ENCODE peak calls at places on chromosomes 5 and 9, in seven cellular contexts. One of them, this sample, is unnamed.

GRCh38 chr5:133298447-133298846 is 246.6 kb downstream of the HSPA4 start:
- DNase-seq in bronchial epithelial cell: no peak
- DNase-seq in cardiac fibroblast: no peak
- DNase-seq in CD8-positive, alpha-beta T cell: peak
- DNase-seq in Caco-2: no peak
- DNase-seq in brain microvascular endothelial cell: no peak
- DNase-seq in kidney epithelial cell: no peak
- DNase-seq in this sample: no peak

GRCh38 chr5:63233906-63234305 is 655.3 kb downstream of the LRRC70 start:
- DNase-seq in bronchial epithelial cell: no peak
- DNase-seq in cardiac fibroblast: peak
- DNase-seq in CD8-positive, alpha-beta T cell: no peak
- DNase-seq in Caco-2: no peak
- DNase-seq in brain microvascular endothelial cell: no peak
- DNase-seq in kidney epithelial cell: no peak
- DNase-seq in this sample: no peak

GRCh38 chr5:112779531-112779930 is 41.8 kb downstream of the APC start:
- DNase-seq in bronchial epithelial cell: peak
- DNase-seq in cardiac fibroblast: peak
- DNase-seq in CD8-positive, alpha-beta T cell: no peak
- DNase-seq in Caco-2: no peak
- DNase-seq in brain microvascular endothelial cell: no peak
- DNase-seq in kidney epithelial cell: no peak
- DNase-seq in this sample: no peak

GRCh38 chr5:84378420-84378819 is 6.3 kb downstream of the EDIL3 start:
- DNase-seq in bronchial epithelial cell: no peak
- DNase-seq in cardiac fibroblast: peak
- DNase-seq in CD8-positive, alpha-beta T cell: no peak
- DNase-seq in Caco-2: no peak
- DNase-seq in brain microvascular endothelial cell: peak
- DNase-seq in kidney epithelial cell: no peak
- DNase-seq in this sample: no peak

GRCh38 chr9:88949961-88950340 is 41.3 kb upstream of the S1PR3 start:
- DNase-seq in bronchial epithelial cell: peak
- DNase-seq in cardiac fibroblast: peak
- DNase-seq in CD8-positive, alpha-beta T cell: no peak
- DNase-seq in Caco-2: no peak
- DNase-seq in brain microvascular endothelial cell: peak
- DNase-seq in kidney epithelial cell: no peak
- DNase-seq in this sample: no peak

GRCh38 chr9:127977877-127978647 is 2.7 kb downstream of the EEIG1 start:
- DNase-seq in bronchial epithelial cell: no peak
- DNase-seq in cardiac fibroblast: peak
- DNase-seq in CD8-positive, alpha-beta T cell: no peak
- DNase-seq in Caco-2: peak
- DNase-seq in brain microvascular endothelial cell: peak
- DNase-seq in kidney epithelial cell: no peak
- DNase-seq in this sample: no peak

GRCh38 chr5:11588803-11589202 is 315.4 kb downstream of the CTNND2 start:
- DNase-seq in bronchial epithelial cell: no peak
- DNase-seq in cardiac fibroblast: no peak
- DNase-seq in CD8-positive, alpha-beta T cell: no peak
- DNase-seq in Caco-2: no peak
- DNase-seq in brain microvascular endothelial cell: no peak
- DNase-seq in kidney epithelial cell: no peak
- DNase-seq in this sample: no peak

GRCh38 chr9:22136446-22137140 is 127.5 kb upstream of the CDKN2B start:
- DNase-seq in bronchial epithelial cell: peak
- DNase-seq in cardiac fibroblast: peak
- DNase-seq in CD8-positive, alpha-beta T cell: no peak
- DNase-seq in Caco-2: no peak
- DNase-seq in brain microvascular endothelial cell: peak
- DNase-seq in kidney epithelial cell: peak
- DNase-seq in this sample: no peak

GRCh38 chr5:671459-672328 is 21.5 kb downstream of the TPPP start:
- DNase-seq in bronchial epithelial cell: peak
- DNase-seq in cardiac fibroblast: peak
- DNase-seq in CD8-positive, alpha-beta T cell: peak
- DNase-seq in Caco-2: peak
- DNase-seq in brain microvascular endothelial cell: peak
- DNase-seq in kidney epithelial cell: no peak
- DNase-seq in this sample: peak

GRCh38 chr5:1210832-1211251 is 9.4 kb downstream of the SLC6A19 start:
- DNase-seq in bronchial epithelial cell: no peak
- DNase-seq in cardiac fibroblast: no peak
- DNase-seq in CD8-positive, alpha-beta T cell: no peak
- DNase-seq in Caco-2: no peak
- DNase-seq in brain microvascular endothelial cell: no peak
- DNase-seq in kidney epithelial cell: no peak
- DNase-seq in this sample: no peak

GRCh38 chr9:115250646-115251045 is 132.7 kb upstream of the TNC start:
- DNase-seq in bronchial epithelial cell: peak
- DNase-seq in cardiac fibroblast: peak
- DNase-seq in CD8-positive, alpha-beta T cell: no peak
- DNase-seq in Caco-2: no peak
- DNase-seq in brain microvascular endothelial cell: peak
- DNase-seq in kidney epithelial cell: peak
- DNase-seq in this sample: no peak

GRCh38 chr5:148739023-148739422 is 84.7 kb upstream of the HTR4 start:
- DNase-seq in bronchial epithelial cell: no peak
- DNase-seq in cardiac fibroblast: no peak
- DNase-seq in CD8-positive, alpha-beta T cell: no peak
- DNase-seq in Caco-2: no peak
- DNase-seq in brain microvascular endothelial cell: no peak
- DNase-seq in kidney epithelial cell: no peak
- DNase-seq in this sample: no peak

GRCh38 chr5:63401434-63402046 is 560.7 kb downstream of the HTR1A start:
- DNase-seq in bronchial epithelial cell: peak
- DNase-seq in cardiac fibroblast: peak
- DNase-seq in CD8-positive, alpha-beta T cell: no peak
- DNase-seq in Caco-2: peak
- DNase-seq in brain microvascular endothelial cell: peak
- DNase-seq in kidney epithelial cell: no peak
- DNase-seq in this sample: peak

GRCh38 chr5:150448960-150449490 is 514 bp downstream of the RPS14 start:
- DNase-seq in bronchial epithelial cell: no peak
- DNase-seq in cardiac fibroblast: no peak
- DNase-seq in CD8-positive, alpha-beta T cell: peak
- DNase-seq in Caco-2: no peak
- DNase-seq in brain microvascular endothelial cell: no peak
- DNase-seq in kidney epithelial cell: no peak
- DNase-seq in this sample: no peak

GRCh38 chr5:150452914-150453313 is 3.4 kb upstream of the RPS14 start:
- DNase-seq in bronchial epithelial cell: no peak
- DNase-seq in cardiac fibroblast: no peak
- DNase-seq in CD8-positive, alpha-beta T cell: no peak
- DNase-seq in Caco-2: no peak
- DNase-seq in brain microvascular endothelial cell: no peak
- DNase-seq in kidney epithelial cell: no peak
- DNase-seq in this sample: no peak

GRCh38 chr5:150449491-150450339 is at the start of gene RPS14:
- DNase-seq in bronchial epithelial cell: peak
- DNase-seq in cardiac fibroblast: peak
- DNase-seq in CD8-positive, alpha-beta T cell: peak
- DNase-seq in Caco-2: peak
- DNase-seq in brain microvascular endothelial cell: peak
- DNase-seq in kidney epithelial cell: peak
- DNase-seq in this sample: peak

GRCh38 chr5:150454492-150455229 is 5.1 kb upstream of the RPS14 start:
- DNase-seq in bronchial epithelial cell: no peak
- DNase-seq in cardiac fibroblast: no peak
- DNase-seq in CD8-positive, alpha-beta T cell: no peak
- DNase-seq in Caco-2: no peak
- DNase-seq in brain microvascular endothelial cell: no peak
- DNase-seq in kidney epithelial cell: no peak
- DNase-seq in this sample: no peak

GRCh38 chr5:150451594-150451993 is 2.1 kb upstream of the RPS14 start:
- DNase-seq in bronchial epithelial cell: no peak
- DNase-seq in cardiac fibroblast: no peak
- DNase-seq in CD8-positive, alpha-beta T cell: no peak
- DNase-seq in Caco-2: no peak
- DNase-seq in brain microvascular endothelial cell: no peak
- DNase-seq in kidney epithelial cell: no peak
- DNase-seq in this sample: no peak
- TF ChIP-seq CTCF in bronchial epithelial cell: no peak
- TF ChIP-seq CTCF in cardiac fibroblast: no peak
- TF ChIP-seq CTCF in CD8-positive, alpha-beta T cell: no peak
- TF ChIP-seq CTCF in Caco-2: no peak
- TF ChIP-seq CTCF in brain microvascular endothelial cell: no peak
- TF ChIP-seq CTCF in kidney epithelial cell: no peak
- TF ChIP-seq CTCF in this sample: no peak

GRCh38 chr5:99646011-99646647 is 717.3 kb upstream of the CHD1 start:
- DNase-seq in bronchial epithelial cell: no peak
- DNase-seq in cardiac fibroblast: no peak
- DNase-seq in CD8-positive, alpha-beta T cell: no peak
- DNase-seq in Caco-2: no peak
- DNase-seq in brain microvascular endothelial cell: no peak
- DNase-seq in kidney epithelial cell: no peak
- DNase-seq in this sample: no peak

GRCh38 chr5:99651296-99651695 is 722.5 kb upstream of the CHD1 start:
- DNase-seq in bronchial epithelial cell: no peak
- DNase-seq in cardiac fibroblast: no peak
- DNase-seq in CD8-positive, alpha-beta T cell: no peak
- DNase-seq in Caco-2: no peak
- DNase-seq in brain microvascular endothelial cell: no peak
- DNase-seq in kidney epithelial cell: no peak
- DNase-seq in this sample: no peak
- TF ChIP-seq CTCF in bronchial epithelial cell: no peak
- TF ChIP-seq CTCF in cardiac fibroblast: no peak
- TF ChIP-seq CTCF in CD8-positive, alpha-beta T cell: no peak
- TF ChIP-seq CTCF in Caco-2: no peak
- TF ChIP-seq CTCF in brain microvascular endothelial cell: no peak
- TF ChIP-seq CTCF in kidney epithelial cell: no peak
- TF ChIP-seq CTCF in this sample: no peak

GRCh38 chr5:180791611-180792213 is 10.9 kb downstream of the MGAT1 start:
- DNase-seq in bronchial epithelial cell: no peak
- DNase-seq in cardiac fibroblast: no peak
- DNase-seq in CD8-positive, alpha-beta T cell: no peak
- DNase-seq in Caco-2: no peak
- DNase-seq in brain microvascular endothelial cell: no peak
- DNase-seq in kidney epithelial cell: no peak
- DNase-seq in this sample: no peak

GRCh38 chr5:180792287-180792964 is 10.2 kb downstream of the MGAT1 start:
- DNase-seq in bronchial epithelial cell: no peak
- DNase-seq in cardiac fibroblast: no peak
- DNase-seq in CD8-positive, alpha-beta T cell: no peak
- DNase-seq in Caco-2: no peak
- DNase-seq in brain microvascular endothelial cell: no peak
- DNase-seq in kidney epithelial cell: no peak
- DNase-seq in this sample: no peak

GRCh38 chr5:180790524-180790923 is 12.1 kb downstream of the MGAT1 start:
- DNase-seq in bronchial epithelial cell: no peak
- DNase-seq in cardiac fibroblast: no peak
- DNase-seq in CD8-positive, alpha-beta T cell: no peak
- DNase-seq in Caco-2: no peak
- DNase-seq in brain microvascular endothelial cell: no peak
- DNase-seq in kidney epithelial cell: no peak
- DNase-seq in this sample: no peak

GRCh38 chr5:180787711-180788431 is 14.7 kb downstream of the MGAT1 start:
- DNase-seq in bronchial epithelial cell: no peak
- DNase-seq in cardiac fibroblast: no peak
- DNase-seq in CD8-positive, alpha-beta T cell: no peak
- DNase-seq in Caco-2: no peak
- DNase-seq in brain microvascular endothelial cell: peak
- DNase-seq in kidney epithelial cell: no peak
- DNase-seq in this sample: no peak

DNA sequence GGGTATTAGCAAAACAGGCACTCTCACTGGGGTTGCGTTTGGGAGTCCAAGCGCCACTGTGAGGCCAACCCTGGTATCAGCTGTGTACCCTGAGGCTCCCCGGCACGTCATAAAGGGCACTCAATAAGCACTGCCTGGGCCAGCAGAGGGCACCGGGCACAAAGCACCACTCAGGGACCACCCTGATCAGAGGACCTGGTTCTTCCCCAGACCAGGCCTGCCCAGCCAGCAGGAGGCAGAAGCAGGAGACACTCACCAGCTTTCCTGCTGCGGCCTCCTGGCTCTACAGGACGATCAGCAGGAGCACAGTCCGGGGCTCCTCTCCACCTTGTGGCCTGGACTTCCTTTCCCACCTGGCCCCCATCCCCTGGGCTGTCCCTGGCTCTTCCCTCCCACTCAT is 12.6 kb downstream of the MGAT1 start:
- DNase-seq in bronchial epithelial cell: no peak
- DNase-seq in cardiac fibroblast: no peak
- DNase-seq in CD8-positive, alpha-beta T cell: peak
- DNase-seq in Caco-2: no peak
- DNase-seq in brain microvascular endothelial cell: no peak
- DNase-seq in kidney epithelial cell: no peak
- DNase-seq in this sample: no peak
- TF ChIP-seq CTCF in bronchial epithelial cell: no peak
- TF ChIP-seq CTCF in cardiac fibroblast: no peak
- TF ChIP-seq CTCF in CD8-positive, alpha-beta T cell: no peak
- TF ChIP-seq CTCF in Caco-2: no peak
- TF ChIP-seq CTCF in brain microvascular endothelial cell: peak
- TF ChIP-seq CTCF in kidney epithelial cell: peak
- TF ChIP-seq CTCF in this sample: no peak

GRCh38 chr5:123960526-123960925 is 448.5 kb downstream of the CSNK1G3 start:
- DNase-seq in bronchial epithelial cell: no peak
- DNase-seq in cardiac fibroblast: no peak
- DNase-seq in CD8-positive, alpha-beta T cell: no peak
- DNase-seq in Caco-2: no peak
- DNase-seq in brain microvascular endothelial cell: no peak
- DNase-seq in kidney epithelial cell: no peak
- DNase-seq in this sample: no peak
- TF ChIP-seq CTCF in bronchial epithelial cell: no peak
- TF ChIP-seq CTCF in cardiac fibroblast: no peak
- TF ChIP-seq CTCF in CD8-positive, alpha-beta T cell: no peak
- TF ChIP-seq CTCF in Caco-2: no peak
- TF ChIP-seq CTCF in brain microvascular endothelial cell: no peak
- TF ChIP-seq CTCF in kidney epithelial cell: no peak
- TF ChIP-seq CTCF in this sample: no peak

GRCh38 chr5:111461261-111461671 is 51.1 kb downstream of the STARD4 start:
- DNase-seq in bronchial epithelial cell: peak
- DNase-seq in cardiac fibroblast: no peak
- DNase-seq in CD8-positive, alpha-beta T cell: no peak
- DNase-seq in Caco-2: no peak
- DNase-seq in brain microvascular endothelial cell: peak
- DNase-seq in kidney epithelial cell: no peak
- DNase-seq in this sample: peak
- TF ChIP-seq CTCF in bronchial epithelial cell: peak
- TF ChIP-seq CTCF in cardiac fibroblast: no peak
- TF ChIP-seq CTCF in CD8-positive, alpha-beta T cell: no peak
- TF ChIP-seq CTCF in Caco-2: no peak
- TF ChIP-seq CTCF in brain microvascular endothelial cell: peak
- TF ChIP-seq CTCF in kidney epithelial cell: peak
- TF ChIP-seq CTCF in this sample: no peak

DNA sequence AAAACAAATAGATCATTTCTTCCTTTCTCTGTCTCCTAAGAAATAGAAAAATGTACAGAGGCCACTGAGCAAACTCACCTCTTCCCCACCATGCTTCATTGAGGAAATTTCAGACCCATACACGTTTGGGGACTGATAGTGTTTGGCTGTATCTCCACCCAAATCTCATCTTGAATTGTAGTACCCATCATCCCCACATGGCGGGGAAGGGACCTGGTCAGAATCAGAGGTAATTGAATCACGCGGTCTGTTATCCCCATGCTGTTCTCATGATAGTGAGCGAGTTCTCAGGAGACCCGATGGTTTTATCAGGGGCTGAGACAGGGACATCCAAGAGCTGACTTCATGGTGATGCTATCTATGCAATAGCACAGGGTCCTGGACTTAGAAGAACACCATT is 1655.8 kb downstream of the MAT2B start:
- DNase-seq in bronchial epithelial cell: no peak
- DNase-seq in cardiac fibroblast: no peak
- DNase-seq in CD8-positive, alpha-beta T cell: no peak
- DNase-seq in Caco-2: no peak
- DNase-seq in brain microvascular endothelial cell: no peak
- DNase-seq in kidney epithelial cell: no peak
- DNase-seq in this sample: no peak
- TF ChIP-seq CTCF in bronchial epithelial cell: no peak
- TF ChIP-seq CTCF in cardiac fibroblast: no peak
- TF ChIP-seq CTCF in CD8-positive, alpha-beta T cell: no peak
- TF ChIP-seq CTCF in Caco-2: no peak
- TF ChIP-seq CTCF in brain microvascular endothelial cell: peak
- TF ChIP-seq CTCF in kidney epithelial cell: no peak
- TF ChIP-seq CTCF in this sample: no peak